ENCODE peak calls at places on chromosome 4, in eight cellular contexts. B, Q, N, V, K, Z, O and S are unnamed samples.

GRCh38 chr4:136329042-136329662 is 1203.1 kb downstream of the PCDH18 start:
- DNase-seq in B (no peak), Q (no peak), N (peak; percentile 16), V (no peak), K (peak; percentile 19), Z (no peak), O (no peak), S (no peak)

GRCh38 chr4:113730467-113731216 is 30.9 kb downstream of the CAMK2D start:
- DNase-seq in B (no peak), Q (no peak), N (no peak), V (no peak), K (no peak), Z (no peak), O (no peak), S (no peak)

GRCh38 chr4:76601791-76602190 is 166.8 kb downstream of the SHROOM3 start:
- DNase-seq in B (no peak), Q (no peak), N (no peak), V (no peak), K (no peak), Z (no peak), O (no peak), S (no peak)

GRCh38 chr4:167419468-167420133 is 185.3 kb upstream of the SPOCK3 start:
- DNase-seq in B (no peak), Q (no peak), N (peak; percentile 20), V (no peak), K (peak; percentile 1), Z (no peak), O (no peak), S (no peak)

GRCh38 chr4:113684534-113685091 is 76.9 kb downstream of the CAMK2D start:
- DNase-seq in B (no peak), Q (peak; percentile 27), N (peak; percentile 38), V (no peak), K (peak; percentile 19), Z (no peak), O (peak; percentile 82), S (no peak)

GRCh38 chr4:2366252-2367192 is 51.9 kb downstream of the ZFYVE28 start:
- DNase-seq in B (no peak), Q (no peak), N (no peak), V (no peak), K (no peak), Z (no peak), O (peak; percentile 46), S (no peak)

GRCh38 chr4:186067757-186068385 is 1.1 kb upstream of the TLR3 start:
- DNase-seq in B (peak; percentile 5), Q (peak; percentile 8), N (peak; percentile 56), V (peak; percentile 37), K (peak; percentile 68), Z (peak; percentile 69), O (peak; percentile 70), S (no peak)

GRCh38 chr4:117987464-117987863 is 46.8 kb upstream of the NDST3 start:
- DNase-seq in B (no peak), Q (no peak), N (no peak), V (no peak), K (no peak), Z (no peak), O (no peak), S (no peak)

GRCh38 chr4:13322681-13323101 is 161.4 kb downstream of the RAB28 start:
- DNase-seq in B (no peak), Q (peak; percentile 62), N (peak; percentile 4), V (no peak), K (no peak), Z (no peak), O (no peak), S (peak; percentile 48)

GRCh38 chr4:17613761-17614415 is 553 bp upstream of the MED28 start:
- DNase-seq in B (peak; percentile 32), Q (peak; percentile 38), N (peak; percentile 79), V (peak; percentile 12), K (peak; percentile 36), Z (peak; percentile 37), O (no peak), S (peak; percentile 2)

GRCh38 chr4:71495454-71495853 is 156.6 kb downstream of the SLC4A4 start:
- DNase-seq in B (no peak), Q (no peak), N (no peak), V (no peak), K (no peak), Z (no peak), O (no peak), S (no peak)

GRCh38 chr4:71498002-71498401 is 159.2 kb downstream of the SLC4A4 start:
- DNase-seq in B (no peak), Q (peak; percentile 44), N (no peak), V (no peak), K (no peak), Z (no peak), O (no peak), S (no peak)

GRCh38 chr4:71497078-71497477 is 158.3 kb downstream of the SLC4A4 start:
- DNase-seq in B (no peak), Q (no peak), N (no peak), V (no peak), K (no peak), Z (no peak), O (no peak), S (no peak)

GRCh38 chr4:71498624-71499023 is 159.8 kb downstream of the SLC4A4 start:
- DNase-seq in B (no peak), Q (no peak), N (no peak), V (no peak), K (no peak), Z (no peak), O (no peak), S (no peak)

DNA sequence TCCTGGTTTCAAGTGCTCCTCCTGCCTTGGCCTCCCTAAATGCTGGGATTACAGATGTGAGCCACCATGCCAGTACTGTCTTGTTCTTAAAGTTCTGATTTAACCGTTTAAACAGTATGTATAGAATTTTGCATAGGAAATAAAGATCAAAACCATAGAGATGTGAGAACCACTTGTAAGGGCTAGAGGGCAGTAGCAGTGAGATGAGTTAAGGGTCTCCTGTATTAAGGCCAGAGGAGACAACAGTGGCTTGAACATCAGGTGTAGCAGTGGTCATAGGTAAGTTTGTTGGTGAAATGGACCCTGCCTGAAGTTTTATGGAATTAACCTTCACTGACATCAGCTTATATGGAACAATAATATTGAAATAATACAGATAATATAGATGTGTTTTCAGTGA is 155.7 kb downstream of the SLC4A4 start:
- DNase-seq in B (no peak), Q (no peak), N (no peak), V (no peak), K (no peak), Z (no peak), O (no peak), S (no peak)
- TF ChIP-seq CTCF in B (no peak), Q (no peak), N (no peak), V (no peak), K (no peak), Z (no peak), O (no peak), S (peak; percentile 26)

GRCh38 chr4:73617256-73617655 is 3.0 kb downstream of the RASSF6 start:
- DNase-seq in B (no peak), Q (no peak), N (peak; percentile 51), V (no peak), K (no peak), Z (no peak), O (no peak), S (no peak)
- H3K4me3 ChIP-seq in B (no peak overlapping the region), Q (no peak overlapping the region), N (no peak overlapping the region), V (no peak overlapping the region), K (no peak overlapping the region), Z (no peak overlapping the region), O (no peak overlapping the region), S (no peak overlapping the region)

GRCh38 chr4:177239878-177240277 is 69.8 kb upstream of the NEIL3 start:
- DNase-seq in B (no peak), Q (no peak), N (no peak), V (no peak), K (no peak), Z (no peak), O (no peak), S (no peak)
- TF ChIP-seq CTCF in B (no peak), Q (no peak), N (no peak), V (no peak), K (no peak), Z (no peak), O (no peak), S (peak; percentile 36)

DNA sequence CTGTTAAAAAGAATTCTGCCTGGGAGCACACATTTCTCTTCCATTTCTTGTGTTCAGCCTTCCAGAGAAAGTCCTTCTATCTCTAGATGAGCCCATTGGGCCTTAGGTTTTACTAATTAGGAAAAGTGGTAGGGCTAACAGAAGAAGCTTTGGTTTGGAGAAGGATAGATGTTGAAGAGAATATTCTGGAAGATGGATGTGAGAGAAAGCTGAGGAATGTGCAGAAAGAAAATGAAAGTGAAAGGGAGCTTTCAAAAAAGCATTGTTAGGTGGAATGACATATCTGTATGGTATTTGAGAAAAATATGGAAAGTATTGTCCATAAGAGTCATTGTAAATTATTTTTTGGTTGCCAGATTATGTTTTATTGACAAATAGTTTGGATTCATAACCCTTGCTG is 474.8 kb upstream of the SLIT2 start:
- DNase-seq in B (no peak), Q (no peak), N (no peak), V (no peak), K (no peak), Z (no peak), O (no peak), S (no peak)
- H3K4me3 ChIP-seq in B (no peak overlapping the region), Q (no peak overlapping the region), N (no peak overlapping the region), V (no peak overlapping the region), K (no peak overlapping the region), Z (no peak overlapping the region), O (no peak overlapping the region), S (no peak overlapping the region)